ENCODE peak calls at places on chromosomes 2 and 18, in five cellular contexts. One of them, this sample, is unnamed.

GRCh38 chr18:2825613-2826205 is 21.1 kb upstream of the EMILIN2 start:
- DNase-seq in hepatic stellate cell: no peak
- DNase-seq in NCI-H510A: no peak
- DNase-seq in neural crest cell: no peak
- DNase-seq in neuronal stem cell: no peak
- DNase-seq in this sample: no peak

GRCh38 chr2:141887363-141887762 is 243.5 kb downstream of the LRP1B start:
- DNase-seq in hepatic stellate cell: no peak
- DNase-seq in NCI-H510A: no peak
- DNase-seq in neural crest cell: no peak
- DNase-seq in neuronal stem cell: no peak
- DNase-seq in this sample: no peak

GRCh38 chr2:236369606-236370005 is 105.4 kb upstream of the ASB18 start:
- DNase-seq in hepatic stellate cell: no peak
- DNase-seq in NCI-H510A: no peak
- DNase-seq in neural crest cell: no peak
- DNase-seq in neuronal stem cell: no peak
- DNase-seq in this sample: no peak

GRCh38 chr2:46818141-46818552 is 97.5 kb downstream of the MCFD2 start:
- DNase-seq in hepatic stellate cell: no peak
- DNase-seq in NCI-H510A: no peak
- DNase-seq in neural crest cell: no peak
- DNase-seq in neuronal stem cell: no peak
- DNase-seq in this sample: no peak

GRCh38 chr18:56423626-56424025 is 214.8 kb downstream of the TXNL1 start:
- DNase-seq in hepatic stellate cell: no peak
- DNase-seq in NCI-H510A: no peak
- DNase-seq in neural crest cell: no peak
- DNase-seq in neuronal stem cell: no peak
- DNase-seq in this sample: no peak

GRCh38 chr2:197307933-197308521 is 2.6 kb downstream of the ANKRD44 start:
- DNase-seq in hepatic stellate cell: no peak
- DNase-seq in NCI-H510A: no peak
- DNase-seq in neural crest cell: no peak
- DNase-seq in neuronal stem cell: no peak
- DNase-seq in this sample: no peak

GRCh38 chr2:172735646-172736418 is at the start of gene RAPGEF4:
- DNase-seq in hepatic stellate cell: peak; percentile 26
- DNase-seq in NCI-H510A: peak; percentile 50
- DNase-seq in neural crest cell: peak; percentile 23
- DNase-seq in neuronal stem cell: peak; percentile 36
- DNase-seq in this sample: no peak

GRCh38 chr2:98691307-98691706 is 39.6 kb downstream of the MGAT4A start:
- DNase-seq in hepatic stellate cell: no peak
- DNase-seq in NCI-H510A: no peak
- DNase-seq in neural crest cell: no peak
- DNase-seq in neuronal stem cell: no peak
- DNase-seq in this sample: no peak

GRCh38 chr2:23662941-23663729 is 263.8 kb downstream of the ATAD2B start:
- DNase-seq in hepatic stellate cell: peak; percentile 20
- DNase-seq in NCI-H510A: no peak
- DNase-seq in neural crest cell: no peak
- DNase-seq in neuronal stem cell: no peak
- DNase-seq in this sample: no peak

GRCh38 chr2:51706220-51706619 is 674.3 kb upstream of the NRXN1 start:
- DNase-seq in hepatic stellate cell: no peak
- DNase-seq in NCI-H510A: no peak
- DNase-seq in neural crest cell: no peak
- DNase-seq in neuronal stem cell: no peak
- DNase-seq in this sample: no peak

GRCh38 chr2:239328306-239329191 is 72.3 kb downstream of the HDAC4 start:
- DNase-seq in hepatic stellate cell: peak; percentile 63
- DNase-seq in NCI-H510A: no peak
- DNase-seq in neural crest cell: no peak
- DNase-seq in neuronal stem cell: no peak
- DNase-seq in this sample: no peak

GRCh38 chr18:79327199-79327545 is 68.6 kb upstream of the NFATC1 start:
- DNase-seq in hepatic stellate cell: no peak
- DNase-seq in NCI-H510A: no peak
- DNase-seq in neural crest cell: no peak
- DNase-seq in neuronal stem cell: no peak
- DNase-seq in this sample: no peak

GRCh38 chr2:205982776-205983327 is 103.1 kb downstream of the INO80D start:
- DNase-seq in hepatic stellate cell: no peak
- DNase-seq in NCI-H510A: no peak
- DNase-seq in neural crest cell: no peak
- DNase-seq in neuronal stem cell: no peak
- DNase-seq in this sample: no peak

GRCh38 chr2:56299166-56299806 is 115.5 kb downstream of the CCDC85A start:
- DNase-seq in hepatic stellate cell: peak; percentile 31
- DNase-seq in NCI-H510A: no peak
- DNase-seq in neural crest cell: no peak
- DNase-seq in neuronal stem cell: no peak
- DNase-seq in this sample: no peak

GRCh38 chr18:8685141-8685913 is 20.0 kb upstream of the MTCL1 start:
- DNase-seq in hepatic stellate cell: peak; percentile 25
- DNase-seq in NCI-H510A: peak; percentile 73
- DNase-seq in neural crest cell: no peak
- DNase-seq in neuronal stem cell: no peak
- DNase-seq in this sample: no peak

GRCh38 chr2:15159751-15160177 is 401.4 kb downstream of the NBAS start:
- DNase-seq in hepatic stellate cell: peak; percentile 27
- DNase-seq in NCI-H510A: peak; percentile 6
- DNase-seq in neural crest cell: peak; percentile 28
- DNase-seq in neuronal stem cell: no peak
- DNase-seq in this sample: no peak

GRCh38 chr2:191270303-191271178 is 25.3 kb downstream of the MYO1B start:
- DNase-seq in hepatic stellate cell: no peak
- DNase-seq in NCI-H510A: no peak
- DNase-seq in neural crest cell: no peak
- DNase-seq in neuronal stem cell: peak; percentile 32
- DNase-seq in this sample: no peak

This sample was measured in cortex of kidney.